ENCODE peak calls at places on chromosome 17, in eight cellular contexts. D is A549, O is tibial artery, E is testis, T is astrocyte of the spinal cord, H is AG09309, V is thoracic aorta, F is sigmoid colon. Z is an unnamed sample.

GRCh38 chr17:46894476-46895151 is 28.3 kb upstream of the GOSR2 start:
- DNase-seq in D (no peak), T (no peak), F (no peak), H (no peak), V (no peak), O (no peak), E (peak), Z (no peak)

GRCh38 chr17:20955437-20956323 is 87.1 kb downstream of the USP22 start:
- DNase-seq in D (no peak), T (peak), H (no peak), V (no peak), E (no peak), O (no peak), F (peak), Z (no peak)

GRCh38 chr17:40307001-40307690 is 1.8 kb upstream of the RARA start:
- DNase-seq in F (peak), O (no peak), E (peak), V (no peak), H (no peak), T (peak), D (no peak), Z (no peak)

GRCh38 chr17:66636111-66636510 is 198.8 kb upstream of the CACNG5 start:
- DNase-seq in D (no peak), E (no peak), F (no peak), V (no peak), O (no peak), H (peak), T (peak), Z (no peak)

GRCh38 chr17:73605444-73605843 is 38.8 kb downstream of the SDK2 start:
- DNase-seq in E (no peak), T (no peak), V (no peak), F (no peak), O (no peak), H (no peak), D (no peak), Z (no peak)

GRCh38 chr17:17375826-17376225 is 72.7 kb downstream of the NT5M start:
- DNase-seq in V (no peak), D (no peak), T (no peak), E (no peak), F (no peak), H (peak), O (no peak), Z (no peak)

GRCh38 chr17:50545306-50545705 is 1.7 kb upstream of the SPATA20 start:
- DNase-seq in T (no peak), O (no peak), D (no peak), H (no peak), E (no peak), V (no peak), F (no peak), Z (no peak)

GRCh38 chr17:75616521-75617122 is 16.6 kb upstream of the SMIM5 start:
- DNase-seq in D (no peak), H (no peak), T (no peak), O (no peak), V (no peak), F (no peak), E (no peak), Z (no peak)

GRCh38 chr17:38456031-38456815 is 28.0 kb downstream of the ARHGAP23 start:
- DNase-seq in D (peak), H (no peak), F (no peak), V (no peak), O (no peak), T (no peak), E (peak), Z (no peak)

GRCh38 chr17:59155439-59156177 is at the start of gene PRR11:
- DNase-seq in O (peak), F (peak), D (no peak), T (peak), E (peak), V (peak), H (peak), Z (peak)

GRCh38 chr17:79084291-79085153 is 9.9 kb downstream of the ENGASE start:
- DNase-seq in T (no peak), O (no peak), H (no peak), D (no peak), E (no peak), F (no peak), V (no peak), Z (no peak)

GRCh38 chr17:43946766-43947165 is 4.5 kb upstream of the PPY start:
- DNase-seq in D (no peak), T (no peak), E (no peak), V (no peak), O (no peak), H (no peak), F (no peak), Z (no peak)

GRCh38 chr17:42577140-42577531 is 393 bp downstream of the PSMC3IP start:
- DNase-seq in F (no peak), T (no peak), H (no peak), E (no peak), O (no peak), D (peak), V (no peak), Z (no peak)

GRCh38 chr17:42574463-42574862 is 3.1 kb downstream of the PSMC3IP start:
- DNase-seq in D (no peak), F (no peak), O (no peak), E (no peak), T (no peak), V (no peak), H (no peak), Z (no peak)

GRCh38 chr17:42579794-42580551 is 2.4 kb upstream of the PSMC3IP start:
- DNase-seq in D (no peak), T (no peak), F (no peak), E (no peak), V (no peak), H (no peak), O (no peak), Z (no peak)

GRCh38 chr17:42578282-42578869 is 847 bp upstream of the PSMC3IP start:
- DNase-seq in O (no peak), V (no peak), D (peak), H (no peak), F (peak), T (peak), E (peak), Z (peak)

GRCh38 chr17:42577532-42578281 is at the start of gene PSMC3IP:
- DNase-seq in E (peak), T (peak), D (peak), V (peak), O (peak), H (peak), F (peak), Z (peak)
- TF ChIP-seq CTCF in E (no peak), T (peak), D (peak), V (peak), O (peak), H (peak), F (no peak), Z (no peak)

GRCh38 chr17:3891626-3892094 is 1.2 kb downstream of the CAMKK1 start:
- DNase-seq in E (no peak), D (no peak), T (peak), F (no peak), H (no peak), O (no peak), V (no peak), Z (no peak)
- TF ChIP-seq CTCF in E (no peak), D (no peak), T (no peak), F (no peak), H (no peak), O (no peak), V (no peak), Z (no peak)

GRCh38 chr17:32769846-32770245 is 107.1 kb downstream of the MYO1D start:
- DNase-seq in H (no peak), F (no peak), V (no peak), T (no peak), E (no peak), O (no peak), D (peak), Z (no peak)
- TF ChIP-seq CTCF in H (no peak), F (no peak), V (no peak), T (no peak), E (no peak), O (no peak), D (peak), Z (no peak)

GRCh38 chr17:48663134-48663924 is 37.2 kb upstream of the HOXB9 start:
- DNase-seq in V (no peak), E (no peak), F (no peak), H (no peak), O (no peak), D (no peak), T (no peak), Z (no peak)
- TF ChIP-seq CTCF in V (no peak), E (no peak), F (no peak), H (no peak), O (no peak), D (no peak), T (peak), Z (no peak)

Z was measured in omental fat pad.